ENCODE peak calls at places on chromosomes 7 and 10, in five cellular contexts. W, J, K, L and D are unnamed samples.

GRCh38 chr10:120460191-120460590 is 3.2 kb downstream of the PLPP4 start:
- DNase-seq in W (no peak), J (no peak), K (no peak), L (no peak), D (no peak)

GRCh38 chr10:110802090-110802489 is 69.6 kb upstream of the PDCD4 start:
- DNase-seq in W (no peak), J (no peak), K (no peak), L (no peak), D (no peak)

GRCh38 chr7:97871659-97872024 is 566 bp downstream of the ASNS start:
- DNase-seq in W (peak), J (no peak), K (no peak), L (no peak), D (no peak)

GRCh38 chr10:88461426-88461825 is 121.7 kb downstream of the RNLS start:
- DNase-seq in W (no peak), J (no peak), K (no peak), L (no peak), D (no peak)

GRCh38 chr10:60606343-60607080 is 171.8 kb upstream of the CDK1 start:
- DNase-seq in W (no peak), J (no peak), K (peak), L (no peak), D (no peak)

GRCh38 chr7:116576350-116577319 is 51.8 kb downstream of the CAV1 start:
- DNase-seq in W (no peak), J (no peak), K (no peak), L (no peak), D (no peak)

GRCh38 chr10:88954458-88955083 is 2.0 kb upstream of the ACTA2 start:
- DNase-seq in W (no peak), J (no peak), K (no peak), L (no peak), D (no peak)

GRCh38 chr10:108208732-108209131 is 1044.2 kb upstream of the SORCS1 start:
- DNase-seq in W (no peak), J (no peak), K (no peak), L (no peak), D (no peak)

GRCh38 chr7:150966002-150966401 is 12.1 kb downstream of the KCNH2 start:
- DNase-seq in W (no peak), J (no peak), K (no peak), L (no peak), D (no peak)

GRCh38 chr7:150388709-150389531 is 9.8 kb downstream of the ZNF775 start:
- DNase-seq in W (peak), J (peak), K (no peak), L (no peak), D (no peak)

GRCh38 chr7:134022512-134022911 is 104.6 kb upstream of the LRGUK start:
- DNase-seq in W (no peak), J (no peak), K (no peak), L (no peak), D (no peak)

GRCh38 chr10:102652170-102652926 is 8.1 kb downstream of the TRIM8 start:
- DNase-seq in W (no peak), J (no peak), K (no peak), L (no peak), D (no peak)

GRCh38 chr7:143263266-143264195 is at the start of gene GSTK1:
- DNase-seq in W (peak), J (peak), K (peak), L (peak), D (peak)

GRCh38 chr10:70927221-70927943 is 39.0 kb upstream of the PCBD1 start:
- DNase-seq in W (no peak), J (no peak), K (no peak), L (no peak), D (no peak)

GRCh38 chr7:131170440-131171105 is 157.1 kb upstream of the MKLN1 start:
- DNase-seq in W (no peak), J (no peak), K (no peak), L (no peak), D (no peak)

GRCh38 chr7:50346548-50347497 is 42.3 kb downstream of the IKZF1 start:
- DNase-seq in W (no peak), J (no peak), K (no peak), L (no peak), D (no peak)

GRCh38 chr7:70808876-70809275 is 323.1 kb upstream of the GALNT17 start:
- DNase-seq in W (no peak), J (no peak), K (no peak), L (no peak), D (no peak)

GRCh38 chr10:24925799-24926198 is 26.6 kb downstream of the PRTFDC1 start:
- DNase-seq in W (no peak), J (no peak), K (no peak), L (no peak), D (no peak)

GRCh38 chr10:129727071-129727470 is 237.0 kb downstream of the EBF3 start:
- DNase-seq in W (no peak), J (no peak), K (no peak), L (no peak), D (no peak)

GRCh38 chr10:123148414-123149161 is 652 bp downstream of the HMX2 start:
- DNase-seq in W (no peak), J (peak), K (no peak), L (no peak), D (no peak)

GRCh38 chr7:135707570-135707966 is 20.4 kb downstream of the SLC13A4 start:
- DNase-seq in W (no peak), J (no peak), K (no peak), L (no peak), D (no peak)

GRCh38 chr7:139777304-139777890 is 401 bp downstream of the HIPK2 start:
- DNase-seq in W (peak), J (peak), K (no peak), L (peak), D (no peak)